ENCODE peak calls at places on chromosome 16, in nine cellular contexts. One of them, this sample, is unnamed.

GRCh38 chr16:89051521-89052166 is 42.0 kb upstream of the ACSF3 start:
- DNase-seq in bronchial epithelial cell: no peak
- DNase-seq in D721Med: no peak
- DNase-seq in fibroblast of the aortic adventitia: no peak
- DNase-seq in GM12865: no peak
- DNase-seq in A549: no peak
- DNase-seq in heart left ventricle: no peak
- DNase-seq in breast epithelium: no peak
- DNase-seq in HFFc6: no peak
- DNase-seq in this sample: no peak

GRCh38 chr16:88318521-88318920 is 64.2 kb upstream of the ZNF469 start:
- DNase-seq in breast epithelium: no peak
- DNase-seq in bronchial epithelial cell: no peak
- DNase-seq in D721Med: no peak
- DNase-seq in HFFc6: no peak
- DNase-seq in A549: no peak
- DNase-seq in fibroblast of the aortic adventitia: no peak
- DNase-seq in GM12865: no peak
- DNase-seq in heart left ventricle: no peak
- DNase-seq in this sample: no peak

GRCh38 chr16:79792952-79793351 is 192.4 kb upstream of the MAF start:
- DNase-seq in heart left ventricle: no peak
- DNase-seq in HFFc6: no peak
- DNase-seq in bronchial epithelial cell: no peak
- DNase-seq in fibroblast of the aortic adventitia: no peak
- DNase-seq in A549: no peak
- DNase-seq in breast epithelium: no peak
- DNase-seq in D721Med: no peak
- DNase-seq in GM12865: no peak
- DNase-seq in this sample: no peak

GRCh38 chr16:8936421-8936820 is 27.3 kb downstream of the USP7 start:
- DNase-seq in fibroblast of the aortic adventitia: peak
- DNase-seq in GM12865: peak
- DNase-seq in HFFc6: peak
- DNase-seq in breast epithelium: no peak
- DNase-seq in heart left ventricle: no peak
- DNase-seq in A549: peak
- DNase-seq in bronchial epithelial cell: peak
- DNase-seq in D721Med: no peak
- DNase-seq in this sample: peak

GRCh38 chr16:4747906-4748681 is 13.8 kb downstream of the DNAAF8 start:
- DNase-seq in D721Med: no peak
- DNase-seq in GM12865: peak
- DNase-seq in breast epithelium: no peak
- DNase-seq in A549: no peak
- DNase-seq in HFFc6: no peak
- DNase-seq in bronchial epithelial cell: no peak
- DNase-seq in fibroblast of the aortic adventitia: no peak
- DNase-seq in heart left ventricle: no peak
- DNase-seq in this sample: no peak

GRCh38 chr16:83963277-83964119 is 4.5 kb upstream of the NECAB2 start:
- DNase-seq in heart left ventricle: peak
- DNase-seq in HFFc6: no peak
- DNase-seq in fibroblast of the aortic adventitia: no peak
- DNase-seq in A549: no peak
- DNase-seq in D721Med: no peak
- DNase-seq in breast epithelium: no peak
- DNase-seq in bronchial epithelial cell: no peak
- DNase-seq in GM12865: no peak
- DNase-seq in this sample: no peak

GRCh38 chr16:57720142-57720575 is 15.4 kb upstream of the KATNB1 start:
- DNase-seq in GM12865: peak
- DNase-seq in A549: peak
- DNase-seq in HFFc6: peak
- DNase-seq in heart left ventricle: peak
- DNase-seq in breast epithelium: no peak
- DNase-seq in fibroblast of the aortic adventitia: peak
- DNase-seq in D721Med: no peak
- DNase-seq in bronchial epithelial cell: peak
- DNase-seq in this sample: peak

GRCh38 chr16:15783985-15784384 is 72.8 kb downstream of the MYH11 start:
- DNase-seq in breast epithelium: no peak
- DNase-seq in HFFc6: no peak
- DNase-seq in GM12865: no peak
- DNase-seq in D721Med: no peak
- DNase-seq in A549: no peak
- DNase-seq in fibroblast of the aortic adventitia: no peak
- DNase-seq in heart left ventricle: no peak
- DNase-seq in bronchial epithelial cell: no peak
- DNase-seq in this sample: no peak

GRCh38 chr16:11280616-11281522 is at the start of gene PRM1:
- DNase-seq in breast epithelium: no peak
- DNase-seq in bronchial epithelial cell: no peak
- DNase-seq in A549: no peak
- DNase-seq in HFFc6: no peak
- DNase-seq in GM12865: no peak
- DNase-seq in D721Med: no peak
- DNase-seq in heart left ventricle: no peak
- DNase-seq in fibroblast of the aortic adventitia: no peak
- DNase-seq in this sample: no peak

GRCh38 chr16:85717393-85718152 is 28.8 kb upstream of the GINS2 start:
- DNase-seq in heart left ventricle: peak
- DNase-seq in D721Med: no peak
- DNase-seq in GM12865: peak
- DNase-seq in HFFc6: peak
- DNase-seq in bronchial epithelial cell: no peak
- DNase-seq in breast epithelium: peak
- DNase-seq in A549: peak
- DNase-seq in fibroblast of the aortic adventitia: peak
- DNase-seq in this sample: peak

GRCh38 chr16:31177136-31177535 is 2.8 kb upstream of the FUS start:
- DNase-seq in A549: no peak
- DNase-seq in GM12865: no peak
- DNase-seq in fibroblast of the aortic adventitia: no peak
- DNase-seq in heart left ventricle: no peak
- DNase-seq in HFFc6: peak
- DNase-seq in breast epithelium: no peak
- DNase-seq in bronchial epithelial cell: peak
- DNase-seq in D721Med: no peak
- DNase-seq in this sample: no peak

GRCh38 chr16:26247063-26247462 is 555.3 kb downstream of the HS3ST4 start:
- DNase-seq in heart left ventricle: no peak
- DNase-seq in GM12865: no peak
- DNase-seq in D721Med: no peak
- DNase-seq in A549: no peak
- DNase-seq in fibroblast of the aortic adventitia: no peak
- DNase-seq in HFFc6: no peak
- DNase-seq in bronchial epithelial cell: no peak
- DNase-seq in breast epithelium: no peak
- DNase-seq in this sample: no peak

GRCh38 chr16:69141936-69142335 is 9.5 kb downstream of the UTP4 start:
- DNase-seq in D721Med: no peak
- DNase-seq in bronchial epithelial cell: no peak
- DNase-seq in A549: no peak
- DNase-seq in GM12865: no peak
- DNase-seq in fibroblast of the aortic adventitia: no peak
- DNase-seq in HFFc6: no peak
- DNase-seq in breast epithelium: no peak
- DNase-seq in heart left ventricle: no peak
- DNase-seq in this sample: no peak

GRCh38 chr16:84964729-84965128 is 46.6 kb downstream of the ZDHHC7 start:
- DNase-seq in D721Med: no peak
- DNase-seq in bronchial epithelial cell: peak
- DNase-seq in A549: no peak
- DNase-seq in HFFc6: no peak
- DNase-seq in fibroblast of the aortic adventitia: no peak
- DNase-seq in breast epithelium: no peak
- DNase-seq in GM12865: no peak
- DNase-seq in heart left ventricle: no peak
- DNase-seq in this sample: no peak

GRCh38 chr16:85019659-85020245 is 7.8 kb upstream of the KIAA0513 start:
- DNase-seq in bronchial epithelial cell: peak
- DNase-seq in breast epithelium: no peak
- DNase-seq in fibroblast of the aortic adventitia: peak
- DNase-seq in HFFc6: no peak
- DNase-seq in A549: no peak
- DNase-seq in D721Med: no peak
- DNase-seq in GM12865: peak
- DNase-seq in heart left ventricle: no peak
- DNase-seq in this sample: no peak

GRCh38 chr16:86403541-86404163 is 106.7 kb upstream of the FOXF1 start:
- DNase-seq in bronchial epithelial cell: no peak
- DNase-seq in D721Med: no peak
- DNase-seq in HFFc6: peak
- DNase-seq in A549: no peak
- DNase-seq in heart left ventricle: no peak
- DNase-seq in GM12865: no peak
- DNase-seq in breast epithelium: no peak
- DNase-seq in fibroblast of the aortic adventitia: no peak
- DNase-seq in this sample: no peak

GRCh38 chr16:29699324-29700219 is 20.6 kb downstream of the QPRT start:
- DNase-seq in fibroblast of the aortic adventitia: no peak
- DNase-seq in GM12865: no peak
- DNase-seq in breast epithelium: no peak
- DNase-seq in heart left ventricle: no peak
- DNase-seq in D721Med: no peak
- DNase-seq in HFFc6: no peak
- DNase-seq in A549: no peak
- DNase-seq in bronchial epithelial cell: no peak
- DNase-seq in this sample: no peak

GRCh38 chr16:4338712-4339299 is 12.3 kb downstream of the PAM16 start:
- DNase-seq in breast epithelium: no peak
- DNase-seq in fibroblast of the aortic adventitia: no peak
- DNase-seq in heart left ventricle: no peak
- DNase-seq in D721Med: no peak
- DNase-seq in A549: no peak
- DNase-seq in HFFc6: no peak
- DNase-seq in bronchial epithelial cell: no peak
- DNase-seq in GM12865: no peak
- DNase-seq in this sample: no peak

DNA sequence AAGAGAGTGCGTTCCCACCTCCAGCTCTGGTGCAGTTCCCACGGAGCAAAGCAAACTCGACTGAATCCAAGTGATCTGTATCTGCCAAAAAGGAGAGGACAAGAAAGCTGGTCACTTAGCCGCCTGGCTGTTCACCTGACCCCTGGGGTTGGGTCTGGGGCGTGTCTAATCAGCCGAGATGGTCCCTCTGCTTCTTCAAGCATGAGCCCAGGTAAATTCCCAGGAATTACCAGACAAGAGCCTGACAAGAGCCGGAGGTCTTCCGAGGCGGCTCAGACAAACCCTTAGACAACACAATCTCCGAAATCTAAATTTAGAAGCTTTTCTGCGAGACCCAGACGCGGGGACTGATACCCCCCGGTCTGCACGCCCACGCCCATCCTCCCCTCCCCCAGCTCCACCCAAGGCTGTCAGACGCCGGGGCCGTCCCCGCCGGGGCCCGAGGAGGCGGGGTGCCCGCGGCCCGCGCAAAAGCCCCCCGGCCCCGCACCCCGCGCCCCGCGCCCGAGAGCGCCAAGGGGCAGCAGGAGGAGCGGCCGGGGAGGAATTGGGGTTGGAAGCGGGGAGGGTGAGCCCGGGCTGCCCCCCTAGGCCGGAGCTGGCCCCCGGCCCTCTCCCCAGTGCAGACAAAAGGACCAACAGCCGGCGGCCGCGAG is 661 bp downstream of the ZNF821 start:
- DNase-seq in breast epithelium: no peak
- DNase-seq in D721Med: no peak
- DNase-seq in A549: no peak
- DNase-seq in bronchial epithelial cell: peak
- DNase-seq in HFFc6: no peak
- DNase-seq in fibroblast of the aortic adventitia: peak
- DNase-seq in heart left ventricle: peak
- DNase-seq in GM12865: peak
- DNase-seq in this sample: peak
- TF ChIP-seq CTCF in breast epithelium: no peak
- TF ChIP-seq CTCF in D721Med: no peak
- TF ChIP-seq CTCF in A549: no peak
- TF ChIP-seq CTCF in bronchial epithelial cell: no peak
- TF ChIP-seq CTCF in HFFc6: no peak
- TF ChIP-seq CTCF in fibroblast of the aortic adventitia: peak
- TF ChIP-seq CTCF in heart left ventricle: no peak
- TF ChIP-seq CTCF in GM12865: peak
- TF ChIP-seq CTCF in this sample: peak

GRCh38 chr16:50996166-50996565 is 154.9 kb downstream of the SALL1 start:
- DNase-seq in A549: no peak
- DNase-seq in GM12865: no peak
- DNase-seq in HFFc6: no peak
- DNase-seq in fibroblast of the aortic adventitia: no peak
- DNase-seq in breast epithelium: no peak
- DNase-seq in bronchial epithelial cell: no peak
- DNase-seq in heart left ventricle: no peak
- DNase-seq in D721Med: no peak
- DNase-seq in this sample: no peak
- TF ChIP-seq CTCF in A549: no peak
- TF ChIP-seq CTCF in GM12865: no peak
- TF ChIP-seq CTCF in HFFc6: no peak
- TF ChIP-seq CTCF in fibroblast of the aortic adventitia: no peak
- TF ChIP-seq CTCF in breast epithelium: no peak
- TF ChIP-seq CTCF in bronchial epithelial cell: no peak
- TF ChIP-seq CTCF in heart left ventricle: no peak
- TF ChIP-seq CTCF in D721Med: no peak
- TF ChIP-seq CTCF in this sample: no peak

GRCh38 chr16:24526701-24527470 is 12.5 kb upstream of the RBBP6 start:
- DNase-seq in A549: no peak
- DNase-seq in HFFc6: no peak
- DNase-seq in fibroblast of the aortic adventitia: no peak
- DNase-seq in GM12865: no peak
- DNase-seq in bronchial epithelial cell: peak
- DNase-seq in breast epithelium: no peak
- DNase-seq in D721Med: peak
- DNase-seq in heart left ventricle: no peak
- DNase-seq in this sample: no peak
- TF ChIP-seq CTCF in A549: no peak
- TF ChIP-seq CTCF in HFFc6: no peak
- TF ChIP-seq CTCF in fibroblast of the aortic adventitia: no peak
- TF ChIP-seq CTCF in GM12865: no peak
- TF ChIP-seq CTCF in bronchial epithelial cell: no peak
- TF ChIP-seq CTCF in breast epithelium: no peak
- TF ChIP-seq CTCF in D721Med: no peak
- TF ChIP-seq CTCF in heart left ventricle: no peak
- TF ChIP-seq CTCF in this sample: no peak

DNA sequence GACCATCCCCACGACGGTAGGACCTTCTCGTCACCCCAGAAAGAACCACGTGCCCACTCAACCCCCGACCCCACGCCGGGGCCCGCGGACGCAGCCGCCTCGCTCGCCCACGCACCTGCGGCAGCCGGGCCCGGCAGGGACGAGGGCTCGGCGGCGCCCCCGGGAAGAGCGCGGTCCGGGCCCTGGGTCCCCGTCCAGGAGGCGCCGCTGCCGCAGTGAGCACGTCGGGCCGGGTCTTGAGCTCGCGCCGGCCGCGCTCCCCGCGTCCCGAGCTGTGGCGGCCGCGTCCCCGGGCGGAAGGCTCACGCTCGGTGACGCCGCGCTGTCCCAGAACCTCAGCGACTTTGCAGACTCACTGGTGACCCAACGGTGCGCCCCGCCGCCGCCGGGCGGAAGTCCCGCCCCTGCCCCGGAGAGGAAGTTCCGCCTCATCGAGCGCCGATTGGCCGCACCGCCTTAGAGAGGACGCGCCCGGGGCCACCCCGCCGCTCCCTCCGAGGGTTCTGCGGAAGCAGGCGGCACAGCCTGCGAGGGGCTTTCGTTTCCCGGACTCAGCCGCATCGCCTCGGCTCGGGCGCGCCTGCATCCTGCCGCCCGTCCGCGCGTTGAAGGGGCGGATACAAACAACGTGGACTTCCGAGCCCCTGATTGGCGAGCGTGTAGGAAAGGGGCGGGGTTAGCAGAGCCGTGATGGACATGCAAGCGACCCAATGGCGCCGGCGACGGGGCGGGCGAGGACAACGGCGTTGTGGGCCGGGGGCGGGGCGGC is 793 bp upstream of the RAB40C start:
- DNase-seq in breast epithelium: peak
- DNase-seq in GM12865: peak
- DNase-seq in HFFc6: peak
- DNase-seq in D721Med: no peak
- DNase-seq in A549: peak
- DNase-seq in fibroblast of the aortic adventitia: peak
- DNase-seq in bronchial epithelial cell: peak
- DNase-seq in heart left ventricle: peak
- DNase-seq in this sample: peak
- TF ChIP-seq CTCF in breast epithelium: no peak
- TF ChIP-seq CTCF in GM12865: no peak
- TF ChIP-seq CTCF in HFFc6: no peak
- TF ChIP-seq CTCF in D721Med: no peak
- TF ChIP-seq CTCF in A549: no peak
- TF ChIP-seq CTCF in fibroblast of the aortic adventitia: no peak
- TF ChIP-seq CTCF in bronchial epithelial cell: no peak
- TF ChIP-seq CTCF in heart left ventricle: no peak
- TF ChIP-seq CTCF in this sample: no peak